ENCODE peak calls at places on chromosome 11, in five cellular contexts. K is GM23338, R is mucosa of descending colon, G is fibroblast of lung, C is bronchial epithelial cell. W is an unnamed sample. For H3K36me3, the result is how much of the 10 kb centered on the place peaks cover.

GRCh38 chr11:27754035-27755017 is 54.1 kb upstream of the BDNF start:
- DNase-seq in K (no peak), R (no peak), G (peak), C (peak), W (peak)

GRCh38 chr11:114553642-114554041 is 6.0 kb downstream of the NXPE1 start:
- DNase-seq in K (no peak), R (no peak), G (no peak), C (peak), W (no peak)

GRCh38 chr11:67449116-67449844 is 3.2 kb downstream of the GPR152 start:
- DNase-seq in K (no peak), R (no peak), G (no peak), C (no peak), W (no peak)

GRCh38 chr11:7655253-7656217 is 17.8 kb downstream of the CYB5R2 start:
- DNase-seq in K (no peak), R (no peak), G (no peak), C (no peak), W (no peak)

GRCh38 chr11:118921929-118922744 is 3.6 kb downstream of the BCL9L start:
- DNase-seq in K (peak), R (peak), G (peak), C (peak), W (peak)

GRCh38 chr11:119367661-119368120 is 13.8 kb downstream of the USP2 start:
- DNase-seq in K (no peak), R (peak), G (no peak), C (no peak), W (no peak)

GRCh38 chr11:120756931-120757330 is 245.4 kb downstream of the GRIK4 start:
- DNase-seq in K (peak), R (no peak), G (no peak), C (no peak), W (no peak)

GRCh38 chr11:66221726-66222236 is 46.7 kb upstream of the RAB1B start:
- DNase-seq in K (no peak), R (no peak), G (no peak), C (no peak), W (peak)

GRCh38 chr11:118634435-118635236 is 27.2 kb downstream of the PHLDB1 start:
- DNase-seq in K (peak), R (peak), G (peak), C (peak), W (peak)

DNA sequence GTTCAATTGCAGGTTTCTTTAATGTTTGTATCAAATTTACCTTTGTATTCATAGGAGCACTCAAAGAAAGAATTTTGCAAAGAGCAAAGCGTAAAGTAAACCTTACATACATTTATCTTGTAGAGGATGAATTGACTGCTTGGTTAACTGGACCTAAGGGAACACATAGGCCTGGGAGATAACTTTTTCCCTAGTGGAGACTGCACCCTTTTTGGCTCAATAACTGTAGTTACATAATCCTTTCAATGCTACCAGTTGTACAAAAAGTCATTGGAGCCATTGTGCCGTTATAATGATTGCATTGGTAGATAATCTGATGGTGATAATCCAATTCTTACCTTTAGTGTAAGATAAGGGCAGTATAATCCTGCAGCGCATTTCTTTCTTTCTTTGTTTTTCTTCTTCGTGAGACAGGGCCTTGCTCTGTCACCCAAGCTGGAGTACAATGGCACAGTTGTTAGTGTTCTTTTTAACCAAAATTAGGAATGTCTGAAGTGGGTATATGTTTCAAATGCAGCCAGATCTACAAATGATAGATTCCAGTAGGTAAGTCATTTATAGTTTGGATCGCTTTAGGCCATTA is 18.3 kb downstream of the ATG13 start:
- DNase-seq in K (no peak), R (no peak), G (no peak), C (no peak), W (no peak)
- H3K36me3 ChIP-seq in K (under half), R (under half), G (under half), C (under half), W (under half)

DNA sequence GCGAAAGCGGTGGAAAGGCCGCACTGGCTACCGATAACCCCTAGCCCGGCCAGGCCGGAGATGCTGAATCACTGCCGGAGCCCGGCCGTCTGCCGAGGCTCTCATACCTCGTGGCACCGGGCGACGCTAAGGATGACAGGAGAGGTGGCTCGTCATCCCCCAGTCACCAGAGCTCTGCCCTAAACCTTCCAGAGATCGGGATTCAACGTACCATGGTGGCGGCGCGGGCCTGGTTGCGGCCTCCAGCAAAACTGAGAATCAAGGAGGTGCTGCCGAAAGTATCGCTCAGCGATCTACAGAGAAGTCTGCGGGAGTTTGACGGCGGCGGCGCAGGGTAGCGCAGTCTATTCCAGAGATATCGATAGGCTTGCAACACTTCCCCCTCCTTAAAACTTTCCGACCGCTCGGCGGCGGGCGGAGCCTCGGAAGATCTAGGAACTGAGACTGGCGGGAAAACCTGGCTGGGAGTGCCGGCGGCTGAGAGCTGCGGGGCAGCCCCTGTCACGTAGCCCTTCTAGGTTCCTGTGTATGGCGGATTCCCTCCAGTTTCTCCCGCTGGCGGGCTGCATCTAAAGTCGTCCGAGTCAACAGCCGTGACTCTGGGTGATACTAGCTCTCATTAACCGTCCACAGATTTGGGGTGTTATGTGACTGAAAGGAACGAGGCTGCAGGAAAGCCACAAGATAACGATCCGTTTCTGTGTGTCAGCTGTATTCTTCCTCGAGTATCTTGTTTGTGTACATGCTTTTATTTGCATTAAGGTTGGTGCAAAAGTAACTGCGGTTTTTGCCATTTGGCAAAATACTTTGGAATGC is at the start of gene PSMA1:
- DNase-seq in K (peak), R (peak), G (peak), C (peak), W (peak)
- TF ChIP-seq CTCF in K (no peak), R (peak), G (peak), C (peak), W (no peak)

DNA sequence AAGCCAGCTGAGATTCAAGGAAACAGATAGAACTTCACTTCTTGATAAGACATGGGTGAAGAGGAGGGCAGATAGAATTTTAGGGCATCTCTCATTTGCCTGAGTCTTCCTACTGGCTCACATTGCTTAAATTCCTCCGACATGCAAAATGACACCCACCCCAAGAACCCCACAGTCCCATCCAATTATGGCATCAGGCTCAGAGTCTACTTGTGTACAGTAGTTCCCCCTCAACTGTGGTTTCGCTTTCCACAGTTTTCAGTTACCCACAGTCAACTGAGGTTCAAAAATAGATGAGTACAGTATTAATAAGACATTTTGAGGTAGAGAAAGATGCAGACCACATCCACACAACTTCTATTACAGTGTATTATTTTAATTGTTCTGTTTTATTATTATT is 99.8 kb downstream of the TTC17 start:
- DNase-seq in K (no peak), R (no peak), G (no peak), C (no peak), W (no peak)
- H3K36me3 ChIP-seq in K (under half), R (under half), G (under half), C (under half), W (half or more)

DNA sequence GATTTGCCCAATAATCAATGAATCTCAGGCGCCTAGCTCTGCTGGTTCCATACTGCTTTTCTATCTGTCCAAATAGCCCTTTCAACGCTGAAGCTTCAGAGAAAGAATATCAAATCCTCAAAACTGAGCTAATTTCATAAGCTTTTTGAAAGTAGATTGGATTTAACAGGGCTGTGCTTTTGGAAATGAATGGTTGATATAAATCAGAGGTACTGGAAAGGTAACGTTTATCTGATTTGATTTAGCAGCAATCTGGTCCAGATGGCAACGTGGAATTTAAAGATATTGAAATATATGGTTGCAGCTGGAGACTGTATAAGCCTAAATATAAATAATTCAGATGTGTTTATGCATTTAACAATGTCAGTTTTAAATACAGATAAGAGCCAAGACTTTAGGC is 229.5 kb upstream of the MPPED2 start:
- DNase-seq in K (no peak), R (no peak), G (no peak), C (no peak), W (no peak)
- TF ChIP-seq CTCF in K (no peak), R (no peak), G (no peak), C (no peak), W (no peak)